ENCODE peak calls at places on chromosomes 11 and 22, in nine cellular contexts. K is left ventricle myocardium inferior, C is tibial artery, D is hepatocyte, N is PC-3, W is A549, P is H9, B is astrocyte, E is endodermal cell. M is an unnamed sample.

GRCh38 chr11:118632577-118633318 is 25.3 kb downstream of the PHLDB1 start:
- DNase-seq in K (no peak), C (no peak), D (no peak), N (no peak), W (no peak), P (no peak), B (no peak), E (no peak), M (no peak)

GRCh38 chr11:129331217-129331616 is 44.4 kb upstream of the BARX2 start:
- DNase-seq in K (no peak), C (no peak), D (peak), N (peak), W (no peak), P (no peak), B (peak), E (peak), M (no peak)

GRCh38 chr11:48013269-48013901 is 33.0 kb downstream of the PTPRJ start:
- DNase-seq in K (peak), C (no peak), D (peak), N (peak), W (peak), P (no peak), B (no peak), E (no peak), M (no peak)

GRCh38 chr11:119619665-119620064 is 109.3 kb downstream of the NECTIN1 start:
- DNase-seq in K (no peak), C (no peak), D (no peak), N (no peak), W (no peak), P (no peak), B (no peak), E (no peak), M (no peak)

GRCh38 chr11:12433571-12434061 is 56.2 kb downstream of the PARVA start:
- DNase-seq in K (no peak), C (no peak), D (peak), N (no peak), W (no peak), P (no peak), B (peak), E (peak), M (no peak)

GRCh38 chr11:31873115-31873514 is 62.0 kb upstream of the PAX6 start:
- DNase-seq in K (no peak), C (no peak), D (no peak), N (no peak), W (no peak), P (no peak), B (no peak), E (no peak), M (no peak)

GRCh38 chr22:48492371-48493320 is 1335.0 kb downstream of the BRD1 start:
- DNase-seq in K (peak), C (peak), D (peak), N (peak), W (peak), P (peak), B (peak), E (peak), M (no peak)

GRCh38 chr11:111770581-111771134 is 4.5 kb upstream of the PPP2R1B start:
- DNase-seq in K (no peak), C (no peak), D (no peak), N (peak), W (no peak), P (no peak), B (no peak), E (peak), M (no peak)

GRCh38 chr11:57491371-57492061 is 24.0 kb downstream of the SLC43A1 start:
- DNase-seq in K (peak), C (no peak), D (no peak), N (no peak), W (no peak), P (peak), B (no peak), E (peak), M (no peak)

GRCh38 chr11:111779118-111779517 is 12.9 kb upstream of the PPP2R1B start:
- DNase-seq in K (no peak), C (no peak), D (no peak), N (no peak), W (no peak), P (no peak), B (no peak), E (no peak), M (no peak)

GRCh38 chr22:28025866-28026575 is 107.0 kb upstream of the PITPNB start:
- DNase-seq in K (peak), C (no peak), D (no peak), N (no peak), W (no peak), P (no peak), B (no peak), E (no peak), M (no peak)

GRCh38 chr11:75262961-75263852 is 22.6 kb downstream of the TPBGL start:
- DNase-seq in K (no peak), C (no peak), D (no peak), N (no peak), W (no peak), P (no peak), B (no peak), E (peak), M (no peak)

GRCh38 chr11:74932797-74933196 is 16.1 kb downstream of the XRRA1 start:
- DNase-seq in K (no peak), C (no peak), D (no peak), N (peak), W (no peak), P (no peak), B (peak), E (no peak), M (no peak)

GRCh38 chr11:22732588-22732987 is 66.2 kb downstream of the GAS2 start:
- DNase-seq in K (no peak), C (no peak), D (no peak), N (no peak), W (no peak), P (no peak), B (no peak), E (no peak), M (no peak)

DNA sequence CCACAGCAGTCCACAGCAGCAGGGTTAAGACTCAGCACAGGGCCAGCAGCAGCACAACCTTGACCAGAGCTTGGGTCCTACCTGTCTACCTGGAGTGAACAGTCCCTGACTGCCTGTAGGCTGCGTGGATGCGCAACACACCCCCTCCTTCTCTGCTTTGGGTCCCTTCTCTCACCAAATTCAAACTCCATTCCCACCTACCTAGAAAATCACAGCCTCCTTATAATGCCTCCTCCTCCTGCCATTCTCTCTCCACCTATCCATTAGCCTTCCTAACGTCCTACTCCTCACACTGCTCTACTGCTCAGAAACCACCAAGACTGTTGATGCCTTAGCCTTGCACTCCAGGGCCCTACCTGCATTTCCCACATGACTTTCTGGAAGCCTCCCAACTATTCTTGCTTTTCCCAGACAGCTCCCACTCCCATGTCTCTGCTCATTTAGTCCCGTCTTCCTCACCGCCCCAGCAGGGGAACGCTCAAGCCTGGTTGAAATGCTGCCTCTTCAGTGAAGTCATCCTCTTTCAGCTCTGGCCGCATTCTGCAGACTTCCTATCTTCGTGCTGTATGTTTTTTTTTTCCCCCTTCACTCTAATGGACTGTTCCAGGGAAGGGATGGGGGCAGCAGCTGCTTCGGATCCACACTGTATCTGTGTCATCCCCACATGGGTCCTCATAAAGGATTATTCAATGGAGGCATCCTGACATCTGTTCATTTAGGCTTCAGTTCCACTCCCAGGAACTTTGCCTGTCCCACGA is 3.3 kb downstream of the IL18BP start:
- DNase-seq in K (no peak), C (no peak), D (no peak), N (no peak), W (no peak), P (no peak), B (no peak), E (no peak), M (no peak)
- H3K27ac ChIP-seq in K (no peak), C (no peak), D (no peak), N (no peak), W (no peak), P (no peak), B (no peak), E (peak), M (peak)

DNA sequence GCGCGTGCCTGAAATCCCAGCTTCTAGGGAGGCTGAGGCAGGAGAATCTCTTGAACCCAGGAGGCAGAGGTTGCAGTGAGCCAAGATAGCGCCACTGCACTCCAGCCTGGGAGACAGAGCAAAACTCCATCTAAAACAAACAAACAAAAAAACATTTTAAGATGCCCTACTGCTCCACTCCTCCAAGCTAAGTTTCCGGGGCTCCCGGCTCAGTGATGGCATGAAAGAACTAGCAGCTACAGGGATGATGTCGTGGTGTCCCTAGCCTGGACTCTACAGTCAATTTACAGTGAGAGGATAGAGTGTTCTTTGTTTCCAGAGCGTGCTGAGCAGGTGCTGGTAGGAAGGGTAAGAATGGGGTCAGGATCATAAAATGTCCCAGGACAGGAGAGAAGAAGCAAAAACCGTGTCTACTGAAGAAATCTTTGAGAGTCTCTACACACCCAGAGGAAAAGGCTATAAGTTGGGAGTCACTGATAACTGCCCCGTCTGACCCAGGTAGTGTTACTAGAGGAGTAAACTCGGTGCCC is 1.2 kb upstream of the ZBTB3 start:
- DNase-seq in K (no peak), C (no peak), D (no peak), N (no peak), W (no peak), P (no peak), B (no peak), E (no peak), M (no peak)
- H3K27ac ChIP-seq in K (no peak), C (no peak), D (no peak), N (no peak), W (no peak), P (no peak), B (no peak), E (no peak), M (peak)

DNA sequence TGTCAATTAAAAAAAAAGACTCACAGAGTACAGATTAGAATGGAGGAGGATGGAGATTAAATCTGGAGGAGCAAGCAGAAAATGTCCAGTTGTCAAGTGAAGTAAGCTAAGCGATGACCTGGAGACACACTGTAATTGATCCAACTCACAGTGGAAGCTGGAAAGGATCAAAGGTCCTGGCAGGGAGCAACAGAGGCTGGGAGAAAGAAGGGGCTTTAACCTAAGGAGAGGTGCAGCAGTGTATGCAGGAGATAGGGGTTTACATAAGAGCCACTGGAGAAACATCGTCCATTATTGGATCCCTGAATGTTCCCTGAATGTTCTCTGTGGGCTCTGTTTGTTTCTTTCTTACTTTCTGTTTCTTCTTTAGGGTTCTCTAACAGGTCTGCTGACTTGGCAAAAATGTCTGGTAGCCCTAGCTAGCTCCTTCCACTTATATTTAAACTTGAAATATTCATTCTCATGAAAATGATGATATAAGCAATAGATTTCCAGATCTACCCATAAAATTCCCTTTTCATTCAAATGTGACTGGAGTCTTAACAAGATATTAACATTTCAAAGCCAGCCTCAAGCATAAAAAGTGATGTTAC is 30.1 kb upstream of the CAT start:
- DNase-seq in K (no peak), C (no peak), D (no peak), N (no peak), W (no peak), P (no peak), B (no peak), E (no peak), M (no peak)
- H3K27ac ChIP-seq in K (no peak), C (no peak), D (no peak), N (no peak), W (no peak), P (no peak), B (no peak), E (no peak), M (no peak)

DNA sequence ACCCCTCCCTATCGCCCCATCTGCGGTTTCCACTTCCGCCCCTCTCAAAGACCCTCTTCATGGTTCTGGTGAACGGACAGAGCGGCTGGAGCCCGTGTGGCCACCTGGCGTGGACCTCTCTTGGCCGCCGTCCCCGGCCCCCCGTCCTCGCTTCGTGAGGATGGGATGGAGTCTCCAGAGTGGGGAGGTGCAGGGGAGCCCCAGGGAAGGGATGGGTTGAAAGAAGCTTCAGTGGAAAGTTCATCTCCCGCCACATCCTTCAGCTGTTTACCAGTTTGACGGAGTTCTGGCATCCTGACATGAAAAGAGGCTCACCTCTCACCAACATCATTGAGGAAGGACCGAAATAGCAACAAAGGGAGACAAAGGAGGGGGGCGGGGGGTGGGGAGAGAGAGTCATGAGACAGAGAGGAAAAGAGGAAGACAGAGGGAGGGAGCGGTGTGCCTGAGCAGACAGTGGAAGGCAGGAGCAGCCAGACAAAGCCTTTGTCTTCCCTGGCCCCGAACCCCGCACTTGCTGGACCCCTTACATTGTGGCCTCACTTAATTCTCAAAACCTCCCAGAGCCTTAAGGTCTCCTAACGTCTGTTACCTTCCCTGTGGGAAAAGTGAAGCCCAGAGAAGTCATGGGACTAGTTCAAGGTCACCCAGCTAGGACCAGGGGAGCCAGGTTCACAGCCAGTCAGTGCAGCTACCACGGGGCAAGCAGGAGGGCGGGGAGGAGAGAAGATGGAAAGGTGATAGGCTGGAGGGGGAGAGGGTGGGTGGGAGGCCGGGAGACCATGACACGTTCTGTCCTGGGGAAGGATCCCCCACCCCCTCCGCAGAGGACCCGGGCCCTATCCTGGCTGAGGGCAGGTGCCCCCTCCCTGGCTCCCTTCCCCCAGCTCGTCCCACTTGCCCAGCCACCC is 54.9 kb downstream of the CD6 start:
- DNase-seq in K (no peak), C (no peak), D (no peak), N (no peak), W (no peak), P (no peak), B (no peak), E (no peak), M (no peak)
- H3K27ac ChIP-seq in K (no peak), C (no peak), D (no peak), N (no peak), W (no peak), P (no peak), B (no peak), E (no peak), M (no peak)

GRCh38 chr11:116931206-116931953 is 94.0 kb upstream of the APOA1 start:
- DNase-seq in K (no peak), C (no peak), D (no peak), N (peak), W (no peak), P (no peak), B (peak), E (no peak), M (no peak)
- H3K27ac ChIP-seq in K (peak), C (no peak), D (no peak), N (peak), W (no peak), P (peak), B (no peak), E (no peak), M (peak)

DNA sequence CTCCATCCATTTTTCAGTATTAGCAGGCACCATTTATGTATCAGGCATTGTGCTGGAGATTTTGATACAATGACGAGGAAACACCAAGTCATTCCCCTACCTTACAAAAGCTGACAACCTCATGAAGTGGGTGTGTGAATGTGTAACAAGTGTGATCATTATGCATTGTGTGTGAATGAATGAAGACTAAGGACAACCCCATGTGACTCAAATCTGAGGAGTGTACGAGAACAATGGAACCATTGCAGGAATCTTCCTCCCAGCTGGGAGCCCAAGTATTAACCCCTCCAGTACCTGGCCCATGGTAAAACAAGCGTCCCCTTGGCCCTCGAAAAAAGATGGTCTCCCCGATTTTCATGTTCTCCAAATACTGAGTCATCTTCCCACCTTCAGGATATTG is 4.4 kb downstream of the CYB5R2 start:
- DNase-seq in K (no peak), C (no peak), D (no peak), N (peak), W (no peak), P (no peak), B (no peak), E (no peak), M (no peak)
- H3K27ac ChIP-seq in K (no peak), C (no peak), D (no peak), N (peak), W (no peak), P (no peak), B (no peak), E (peak), M (peak)

DNA sequence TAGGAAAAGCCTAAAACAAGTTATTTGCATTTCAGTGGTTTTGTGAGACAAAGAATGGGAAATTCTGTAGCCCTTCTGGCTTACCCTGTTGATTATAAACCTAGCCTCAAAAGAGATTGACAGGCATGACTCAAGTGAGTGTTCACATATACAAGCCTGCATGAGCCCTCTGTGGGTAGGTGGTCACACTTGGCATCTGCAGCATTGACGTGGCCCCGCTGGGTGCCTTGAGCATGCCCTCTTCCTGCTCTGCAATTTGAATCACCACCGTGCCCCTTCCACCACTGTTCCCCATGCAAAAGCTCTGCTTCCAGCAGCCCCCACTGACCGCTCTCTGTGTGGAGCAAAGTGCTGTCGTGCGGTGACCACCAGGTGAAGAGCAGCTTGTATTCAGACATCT is 21.0 kb upstream of the ADSL start:
- DNase-seq in K (no peak), C (no peak), D (no peak), N (no peak), W (no peak), P (no peak), B (no peak), E (peak), M (no peak)
- H3K27ac ChIP-seq in K (no peak), C (no peak), D (no peak), N (no peak), W (no peak), P (no peak), B (no peak), E (no peak), M (no peak)

GRCh38 chr22:42300286-42301071 is 30.0 kb upstream of the TCF20 start:
- DNase-seq in K (no peak), C (no peak), D (peak), N (peak), W (no peak), P (peak), B (no peak), E (peak), M (no peak)
- H3K27ac ChIP-seq in K (no peak), C (no peak), D (peak), N (no peak), W (no peak), P (no peak), B (no peak), E (no peak), M (no peak)

DNA sequence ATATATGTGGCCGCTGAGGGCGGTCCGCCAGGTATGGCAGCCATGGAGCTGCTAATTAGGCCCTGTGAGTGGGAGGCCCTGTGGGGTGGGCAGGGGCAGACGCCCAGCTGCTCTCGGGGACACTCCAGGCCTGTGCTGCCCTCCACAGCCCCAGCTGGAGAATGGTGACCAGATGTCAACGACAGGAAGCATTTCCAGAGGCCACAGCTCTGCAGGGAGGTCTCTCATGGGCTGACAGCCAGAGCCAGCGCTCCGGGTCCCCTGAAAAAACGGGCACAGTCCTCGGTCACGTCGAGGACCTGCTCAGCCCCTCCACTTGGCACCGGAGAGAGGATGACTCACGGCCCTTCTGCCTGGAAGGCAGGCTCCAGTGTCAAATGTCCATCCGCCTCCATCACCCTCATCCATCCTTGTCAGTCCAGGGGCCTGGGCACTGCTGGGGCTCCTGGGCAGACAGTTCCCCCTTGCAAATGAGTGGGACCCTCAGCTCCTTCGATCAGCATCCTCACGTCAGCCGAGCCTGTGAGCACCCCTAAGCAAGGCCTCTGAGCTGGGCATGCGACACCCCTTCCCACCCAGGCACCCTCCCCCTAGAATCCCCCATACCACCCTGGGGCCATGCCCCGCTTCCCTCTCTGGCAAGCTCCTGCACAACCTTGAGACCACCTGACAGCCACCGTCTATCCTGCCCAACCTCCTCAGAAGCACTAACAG is 1.9 kb downstream of the BID start:
- DNase-seq in K (no peak), C (no peak), D (no peak), N (peak), W (no peak), P (no peak), B (no peak), E (no peak), M (no peak)
- H3K27ac ChIP-seq in K (no peak), C (no peak), D (no peak), N (no peak), W (peak), P (no peak), B (no peak), E (no peak), M (no peak)